ENCODE peak calls at places on chromosomes 11 and 22, in nine cellular contexts. C is sigmoid colon, T is skeletal muscle cell, V is pancreas, D is hepatocyte, U is tibial artery, O is GM23248, M is uterus, W is A549. L is an unnamed sample.

GRCh38 chr11:43503417-43503816 is 144.7 kb downstream of the TTC17 start:
- DNase-seq in W (no peak), V (no peak), D (no peak), O (peak; percentile 30), U (no peak), T (no peak), C (no peak), M (no peak), L (no peak)

GRCh38 chr11:114762437-114762836 is 84.1 kb downstream of the NXPE2 start:
- DNase-seq in O (peak; percentile 75), C (peak; percentile 80), D (peak; percentile 86), T (peak; percentile 11), U (peak; percentile 74), W (peak; percentile 15), M (peak; percentile 44), V (peak; percentile 20), L (peak; percentile 2)

GRCh38 chr11:832529-833113 is at the start of gene CD151:
- DNase-seq in D (peak; percentile 89), T (no peak), W (no peak), C (no peak), U (no peak), V (no peak), O (peak; percentile 90), M (no peak), L (no peak)

GRCh38 chr11:134878785-134879184 is 466.7 kb upstream of the B3GAT1 start:
- DNase-seq in V (no peak), O (no peak), T (no peak), D (no peak), M (no peak), W (no peak), C (no peak), U (no peak), L (no peak)

GRCh38 chr11:30774451-30774850 is 188.3 kb upstream of the MPPED2 start:
- DNase-seq in U (no peak), V (no peak), C (no peak), O (no peak), M (no peak), W (no peak), D (no peak), T (no peak), L (no peak)

GRCh38 chr22:50739894-50740293 is 1.9 kb downstream of the ACR start:
- DNase-seq in O (no peak), U (peak; percentile 54), C (no peak), W (no peak), T (no peak), M (no peak), D (no peak), V (no peak), L (no peak)

GRCh38 chr11:128182844-128183243 is 404.5 kb downstream of the ETS1 start:
- DNase-seq in O (no peak), M (no peak), D (no peak), T (no peak), V (no peak), U (no peak), C (no peak), W (no peak), L (no peak)

GRCh38 chr22:42646569-42647525 is 2.3 kb downstream of the CYB5R3 start:
- DNase-seq in C (no peak), T (no peak), V (peak; percentile 77), U (peak; percentile 88), O (peak; percentile 67), W (no peak), M (no peak), D (peak; percentile 69), L (no peak)

GRCh38 chr11:83721286-83721685 is 435.1 kb upstream of the CCDC90B start:
- DNase-seq in C (no peak), D (no peak), V (no peak), U (no peak), T (no peak), O (peak; percentile 62), M (no peak), W (no peak), L (no peak)

GRCh38 chr11:113201055-113201818 is 113.1 kb upstream of the TTC12 start:
- DNase-seq in U (no peak), D (no peak), O (no peak), W (no peak), M (no peak), V (no peak), T (no peak), C (no peak), L (no peak)

GRCh38 chr11:119319702-119320592 is 3.0 kb upstream of the MCAM start:
- DNase-seq in O (no peak), D (no peak), V (no peak), T (no peak), U (peak; percentile 78), W (no peak), C (peak; percentile 71), M (no peak), L (no peak)

GRCh38 chr11:119316729-119317591 is at the start of gene MCAM:
- DNase-seq in W (no peak), V (no peak), C (peak; percentile 86), M (peak; percentile 64), U (peak; percentile 97), O (peak; percentile 56), T (no peak), D (peak; percentile 65), L (no peak)

GRCh38 chr11:119317592-119318239 is 786 bp upstream of the MCAM start:
- DNase-seq in U (no peak), C (no peak), V (no peak), T (no peak), D (no peak), O (no peak), W (no peak), M (no peak), L (no peak)

GRCh38 chr11:119319136-119319701 is 2.3 kb upstream of the MCAM start:
- DNase-seq in M (no peak), D (no peak), U (peak; percentile 67), V (no peak), O (no peak), T (no peak), W (no peak), C (no peak), L (no peak)

GRCh38 chr11:119318240-119319135 is 1.6 kb upstream of the MCAM start:
- DNase-seq in C (peak; percentile 87), W (no peak), D (no peak), O (peak; percentile 84), T (no peak), M (peak; percentile 63), U (peak; percentile 85), V (no peak), L (no peak)
- H3K4me3 ChIP-seq in C (no peak overlapping the region), W (no peak overlapping the region), D (no peak overlapping the region), O (no peak overlapping the region), T (no peak overlapping the region), M (no peak overlapping the region), U (peak overlapping the region; percentile 99), V (no peak overlapping the region), L (no peak overlapping the region)

DNA sequence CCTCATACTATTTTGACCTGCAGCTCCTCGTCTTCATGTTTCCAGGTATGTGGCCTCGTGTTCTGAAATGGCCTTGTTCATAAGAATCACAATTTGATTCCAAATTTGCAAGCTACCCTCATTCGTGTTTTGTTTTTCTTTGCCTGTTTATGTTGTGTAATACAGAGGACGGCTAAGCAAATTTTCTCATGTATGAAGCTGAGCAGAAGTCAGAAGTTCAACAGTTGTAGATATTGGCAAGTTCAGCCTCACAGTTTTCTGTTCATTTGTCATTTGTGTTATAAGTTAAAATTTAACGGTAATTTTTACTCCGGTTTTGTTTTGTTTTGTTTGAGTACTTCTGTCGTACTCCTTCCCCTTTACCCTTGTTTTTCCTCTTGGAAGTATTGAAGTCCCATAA is 15.4 kb upstream of the CHEK1 start:
- DNase-seq in M (no peak), C (no peak), D (no peak), U (no peak), W (no peak), V (no peak), O (no peak), T (no peak), L (no peak)
- H3K4me3 ChIP-seq in M (no peak overlapping the region), C (no peak overlapping the region), D (no peak overlapping the region), U (no peak overlapping the region), W (no peak overlapping the region), V (no peak overlapping the region), O (no peak overlapping the region), T (no peak overlapping the region), L (no peak overlapping the region)

GRCh38 chr11:46338988-46339666 is 8.1 kb upstream of the DGKZ start:
- DNase-seq in T (no peak), O (no peak), V (no peak), C (no peak), D (peak; percentile 51), W (no peak), M (no peak), U (no peak), L (no peak)
- H3K4me3 ChIP-seq in T (peak overlapping the region; percentile 7), O (peak overlapping the region; percentile 6), V (peak overlapping the region; percentile 15), C (peak overlapping the region; percentile 41), D (no peak overlapping the region), W (no peak overlapping the region), M (peak overlapping the region; percentile 2), U (peak overlapping the region; percentile 1), L (peak overlapping the region; percentile 12)

GRCh38 chr22:19766506-19767426 is 6.2 kb downstream of the TBX1 start:
- DNase-seq in V (peak; percentile 52), W (no peak), O (peak; percentile 45), C (no peak), D (peak; percentile 47), M (no peak), U (no peak), T (no peak), L (no peak)

GRCh38 chr22:19766235-19766505 is 5.6 kb downstream of the TBX1 start:
- DNase-seq in O (no peak), U (no peak), M (no peak), T (no peak), D (no peak), V (no peak), C (no peak), W (no peak), L (no peak)

GRCh38 chr22:19764050-19764593 is 3.5 kb downstream of the TBX1 start:
- DNase-seq in O (no peak), D (no peak), W (no peak), M (no peak), T (no peak), C (no peak), U (no peak), V (no peak), L (no peak)

GRCh38 chr22:19764636-19765476 is 4.3 kb downstream of the TBX1 start:
- DNase-seq in V (no peak), C (no peak), W (no peak), T (no peak), U (no peak), D (no peak), M (no peak), O (no peak), L (no peak)

GRCh38 chr22:19765477-19766234 is 5.1 kb downstream of the TBX1 start:
- DNase-seq in T (no peak), C (no peak), V (no peak), O (peak; percentile 27), W (no peak), M (no peak), U (no peak), D (no peak), L (no peak)
- H3K4me3 ChIP-seq in T (no peak overlapping the region), C (no peak overlapping the region), V (peak overlapping the region; percentile 33), O (no peak overlapping the region), W (no peak overlapping the region), M (no peak overlapping the region), U (no peak overlapping the region), D (no peak overlapping the region), L (no peak overlapping the region)

DNA sequence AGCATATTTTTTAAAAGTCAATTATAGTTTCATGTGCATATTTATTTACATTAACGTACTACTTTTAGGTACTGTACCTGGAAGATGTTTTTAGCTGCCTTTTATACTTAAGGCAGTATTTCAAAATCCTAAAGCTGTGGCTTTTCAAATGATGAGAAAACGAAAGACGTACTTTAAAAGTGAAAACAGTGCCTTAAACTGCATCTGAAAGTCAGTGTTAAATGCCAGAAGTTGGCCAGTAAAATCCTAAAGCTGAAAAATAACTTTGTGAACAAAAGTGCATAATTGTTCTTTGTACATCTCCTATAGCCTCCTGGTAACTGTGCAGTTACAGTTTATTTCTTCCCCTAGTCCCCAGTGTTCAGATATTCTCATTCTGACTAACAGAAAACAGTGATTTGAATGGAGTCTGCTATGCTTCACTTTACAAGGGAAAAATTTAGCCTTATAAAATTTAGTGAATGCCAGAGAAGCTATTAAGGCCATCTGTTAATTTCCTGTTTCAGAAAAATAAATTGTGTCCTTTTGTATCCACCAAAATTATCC is 6.8 kb downstream of the EED start:
- DNase-seq in C (no peak), W (no peak), M (no peak), O (peak; percentile 32), V (no peak), T (no peak), D (no peak), U (no peak), L (no peak)
- H3K4me3 ChIP-seq in C (no peak overlapping the region), W (no peak overlapping the region), M (no peak overlapping the region), O (peak overlapping the region; percentile 60), V (no peak overlapping the region), T (no peak overlapping the region), D (no peak overlapping the region), U (no peak overlapping the region), L (no peak overlapping the region)

L was measured in AG04449.